ENCODE peak calls at places on chromosomes 6 and 20, in eight cellular contexts. C is amygdala; H is activated CD4-positive, alpha-beta T cell treated with anti-CD3 and anti-CD28 coated beads, Interleukin-2, amount 10 ng/mL, durations not matched to agents 7 days and 5 days; K is NCI-H460; R is fibroblast of pulmonary artery; D is psoas muscle; I is transverse colon; Q is suprapubic skin. L is an unnamed sample.
A peak's percentile ranks its signal among the peaks of the same experiment; 100 is the strongest.

GRCh38 chr20:23086056-23086551 is at the start of gene CD93:
- DNase-seq in H (peak; percentile 43), D (no peak), I (no peak), Q (peak; percentile 78), K (no peak), R (peak; percentile 70), C (no peak), L (no peak)

GRCh38 chr6:35786810-35787209 is 6.0 kb downstream of the CLPSL1 start:
- DNase-seq in Q (no peak), K (no peak), I (no peak), C (no peak), H (no peak), D (no peak), R (no peak), L (no peak)

GRCh38 chr6:34610819-34611477 is 54.8 kb upstream of the SPDEF start:
- DNase-seq in D (no peak), H (no peak), Q (no peak), I (no peak), K (peak; percentile 28), R (peak; percentile 87), C (no peak), L (no peak)

GRCh38 chr6:33954453-33954852 is 150.7 kb upstream of the MLN start:
- DNase-seq in K (no peak), C (no peak), H (no peak), R (no peak), Q (no peak), D (no peak), I (no peak), L (no peak)

GRCh38 chr6:84618046-84618752 is 146.2 kb downstream of the TBX18 start:
- DNase-seq in D (no peak), C (no peak), H (no peak), I (no peak), K (no peak), R (peak; percentile 92), Q (no peak), L (no peak)

GRCh38 chr6:126550323-126550722 is 210.4 kb downstream of the CENPW start:
- DNase-seq in I (no peak), D (no peak), Q (no peak), H (no peak), R (no peak), K (no peak), C (no peak), L (no peak)

GRCh38 chr20:36092424-36093024 is 62.0 kb upstream of the EPB41L1 start:
- DNase-seq in Q (no peak), I (peak; percentile 45), C (no peak), D (peak; percentile 58), H (no peak), R (no peak), K (no peak), L (no peak)

GRCh38 chr6:7725849-7726415 is at the start of gene BMP6:
- DNase-seq in C (peak; percentile 63), K (peak; percentile 87), Q (peak; percentile 93), R (peak; percentile 91), I (peak; percentile 88), H (peak; percentile 79), D (peak; percentile 92), L (no peak)

GRCh38 chr6:24879351-24879750 is 56.4 kb downstream of the RIPOR2 start:
- DNase-seq in R (no peak), Q (no peak), D (no peak), K (no peak), I (no peak), C (no peak), H (no peak), L (no peak)

GRCh38 chr6:124334359-124334758 is 530.7 kb downstream of the NKAIN2 start:
- DNase-seq in H (no peak), K (no peak), Q (no peak), R (no peak), D (no peak), C (no peak), I (no peak), L (no peak)

GRCh38 chr6:137568067-137568466 is 73.9 kb upstream of the OLIG3 start:
- DNase-seq in R (no peak), K (no peak), I (no peak), D (no peak), C (no peak), H (no peak), Q (no peak), L (no peak)

GRCh38 chr6:40852667-40853383 is 186.2 kb downstream of the UNC5CL start:
- DNase-seq in Q (no peak), H (no peak), K (peak; percentile 12), R (peak; percentile 1), I (no peak), C (no peak), D (no peak), L (no peak)

GRCh38 chr6:139392834-139393233 is 18.4 kb upstream of the CITED2 start:
- DNase-seq in K (no peak), C (no peak), R (no peak), H (no peak), I (no peak), Q (no peak), D (no peak), L (no peak)

GRCh38 chr6:144006731-144007454 is 1.2 kb downstream of the PLAGL1 start:
- DNase-seq in I (peak; percentile 10), R (peak; percentile 70), C (no peak), H (no peak), Q (no peak), D (peak; percentile 52), K (peak; percentile 6), L (no peak)

GRCh38 chr6:53287336-53288225 is 61.2 kb downstream of the ELOVL5 start:
- DNase-seq in K (no peak), D (peak; percentile 62), Q (no peak), C (peak; percentile 23), R (peak; percentile 62), H (no peak), I (no peak), L (no peak)

GRCh38 chr6:114170372-114170771 is 172.5 kb downstream of the HS3ST5 start:
- DNase-seq in D (no peak), R (no peak), K (no peak), Q (no peak), C (no peak), H (no peak), I (no peak), L (no peak)

GRCh38 chr6:37162740-37163139 is 7.2 kb upstream of the PIM1 start:
- DNase-seq in K (no peak), I (no peak), D (no peak), C (no peak), Q (no peak), R (no peak), H (no peak), L (no peak)

GRCh38 chr20:32920530-32921298 is 62.0 kb downstream of the EFCAB8 start:
- DNase-seq in R (no peak), K (no peak), H (no peak), I (no peak), C (no peak), Q (peak; percentile 37), D (no peak), L (no peak)

L was measured in CD4-positive, CD25-positive, alpha-beta regulatory T cell.